ENCODE peak calls at places on chromosomes 11 and 22, in ten cellular contexts. W is transverse colon, D is stomach, O is ovary, X is tibial nerve, Q is sigmoid colon, J is A549, G is HepG2, B is suprapubic skin, L is K562. N is an unnamed sample.

GRCh38 chr11:24421766-24422165 is 75.1 kb upstream of the LUZP2 start:
- DNase-seq in W (no peak), D (no peak), O (no peak), X (no peak), Q (no peak), J (no peak), G (no peak), B (no peak), L (no peak), N (no peak)

GRCh38 chr11:94402355-94402754 is 1.1 kb upstream of the GPR83 start:
- DNase-seq in W (no peak), D (no peak), O (no peak), X (no peak), Q (no peak), J (no peak), G (peak), B (no peak), L (no peak), N (no peak)

GRCh38 chr11:30605036-30605435 is 18.9 kb upstream of the MPPED2 start:
- DNase-seq in W (no peak), D (no peak), O (no peak), X (no peak), Q (no peak), J (no peak), G (no peak), B (no peak), L (no peak), N (no peak)

GRCh38 chr11:70825893-70826540 is 426.4 kb downstream of the SHANK2 start:
- DNase-seq in W (no peak), D (no peak), O (no peak), X (no peak), Q (no peak), J (no peak), G (no peak), B (no peak), L (no peak), N (peak)

GRCh38 chr11:124899376-124900145 is 1.9 kb upstream of the ROBO4 start:
- DNase-seq in W (no peak), D (no peak), O (no peak), X (no peak), Q (no peak), J (no peak), G (no peak), B (no peak), L (no peak), N (no peak)

GRCh38 chr22:31093090-31093850 is 12.2 kb downstream of the SMTN start:
- DNase-seq in W (peak), D (peak), O (peak), X (no peak), Q (peak), J (no peak), G (no peak), B (no peak), L (no peak), N (peak)

GRCh38 chr11:113907155-113907554 is 2.6 kb downstream of the HTR3B start:
- DNase-seq in W (no peak), D (no peak), O (no peak), X (no peak), Q (no peak), J (no peak), G (no peak), B (no peak), L (no peak), N (no peak)

GRCh38 chr11:72012897-72013721 is 14.4 kb downstream of the IL18BP start:
- DNase-seq in W (no peak), D (peak), O (peak), X (peak), Q (peak), J (no peak), G (no peak), B (no peak), L (no peak), N (peak)

GRCh38 chr11:85379066-85379465 is 248.1 kb downstream of the DLG2 start:
- DNase-seq in W (no peak), D (no peak), O (no peak), X (no peak), Q (no peak), J (no peak), G (no peak), B (no peak), L (no peak), N (no peak)

GRCh38 chr22:43847376-43848289 is 14.7 kb downstream of the SULT4A1 start:
- DNase-seq in W (no peak), D (no peak), O (no peak), X (peak), Q (peak), J (no peak), G (no peak), B (peak), L (no peak), N (no peak)

GRCh38 chr22:38233427-38233826 is 31.6 kb downstream of the MAFF start:
- DNase-seq in W (no peak), D (no peak), O (no peak), X (no peak), Q (no peak), J (no peak), G (no peak), B (peak), L (no peak), N (no peak)

GRCh38 chr11:3855808-3856491 is 486 bp downstream of the STIM1 start:
- DNase-seq in W (peak), D (peak), O (peak), X (no peak), Q (peak), J (peak), G (no peak), B (peak), L (peak), N (no peak)

GRCh38 chr22:28435271-28435825 is 244.3 kb downstream of the TTC28 start:
- DNase-seq in W (peak), D (peak), O (no peak), X (no peak), Q (no peak), J (no peak), G (no peak), B (peak), L (no peak), N (no peak)

GRCh38 chr11:117221775-117222517 is 9.9 kb downstream of the PCSK7 start:
- DNase-seq in W (peak), D (peak), O (peak), X (peak), Q (peak), J (no peak), G (no peak), B (peak), L (no peak), N (no peak)

GRCh38 chr22:25334091-25334490 is 114.7 kb downstream of the CRYBB2 start:
- DNase-seq in W (peak), D (peak), O (no peak), X (no peak), Q (no peak), J (no peak), G (peak), B (no peak), L (peak), N (no peak)

GRCh38 chr11:92180664-92181251 is 43.9 kb upstream of the FAT3 start:
- DNase-seq in W (no peak), D (no peak), O (no peak), X (no peak), Q (no peak), J (no peak), G (no peak), B (no peak), L (no peak), N (no peak)
- H3K4me3 ChIP-seq in W (no peak), D (no peak), O (no peak), X (no peak), Q (no peak), J (no peak), G (no peak), B (no peak), L (no peak), N (no peak)

GRCh38 chr11:109423114-109423859 is 1.3 kb downstream of the C11orf87 start:
- DNase-seq in W (no peak), D (no peak), O (no peak), X (no peak), Q (no peak), J (no peak), G (no peak), B (no peak), L (no peak), N (no peak)

GRCh38 chr11:109421981-109422590 is at the start of gene C11orf87:
- DNase-seq in W (no peak), D (no peak), O (no peak), X (no peak), Q (no peak), J (no peak), G (no peak), B (no peak), L (no peak), N (no peak)

GRCh38 chr11:109423860-109424190 is 1.8 kb downstream of the C11orf87 start:
- DNase-seq in W (no peak), D (no peak), O (no peak), X (no peak), Q (no peak), J (no peak), G (no peak), B (no peak), L (no peak), N (no peak)

GRCh38 chr11:109424893-109425292 is 2.9 kb downstream of the C11orf87 start:
- DNase-seq in W (no peak), D (peak), O (no peak), X (no peak), Q (no peak), J (no peak), G (peak), B (no peak), L (peak), N (no peak)

DNA sequence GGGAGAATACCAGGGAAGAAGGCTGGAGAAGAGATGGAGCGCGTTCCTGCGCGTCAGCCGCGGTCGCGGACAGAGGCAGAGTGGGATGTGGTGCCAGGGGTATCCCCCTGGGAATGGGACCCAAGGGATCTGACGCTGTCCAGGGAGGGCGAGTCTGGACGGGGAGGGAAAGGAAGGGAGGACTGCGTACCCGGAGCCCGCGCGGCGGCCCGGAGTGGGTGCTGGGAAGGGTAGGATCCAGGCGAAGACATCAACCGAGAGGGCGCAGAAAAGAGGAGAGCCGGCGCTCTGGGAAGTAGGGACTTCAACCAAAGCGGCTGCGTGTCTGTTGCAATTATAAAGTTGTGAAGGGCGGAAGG is 744 bp downstream of the C11orf87 start:
- DNase-seq in W (no peak), D (no peak), O (no peak), X (no peak), Q (no peak), J (no peak), G (no peak), B (no peak), L (no peak), N (no peak)
- TF ChIP-seq EP300 in W (no peak), D (no peak), O (no peak), X (no peak), Q (no peak), J (no peak), G (no peak), B (no peak), L (no peak), N (no peak)

GRCh38 chr11:13963169-13963948 is 836 bp downstream of the SPON1 start:
- DNase-seq in W (peak), D (no peak), O (no peak), X (no peak), Q (peak), J (no peak), G (no peak), B (no peak), L (no peak), N (no peak)
- H3K4me3 ChIP-seq in W (peak), D (peak), O (peak), X (peak), Q (peak), J (no peak), G (no peak), B (peak), L (no peak), N (peak)

GRCh38 chr11:45896392-45897068 is 10.5 kb downstream of the FREY1 start:
- DNase-seq in W (no peak), D (no peak), O (no peak), X (no peak), Q (no peak), J (no peak), G (no peak), B (no peak), L (no peak), N (no peak)
- TF ChIP-seq EP300 in W (no peak), D (no peak), O (no peak), X (no peak), Q (no peak), J (no peak), G (no peak), B (no peak), L (no peak), N (no peak)

GRCh38 chr22:50326225-50326958 is 420 bp downstream of the DENND6B start:
- DNase-seq in W (no peak), D (no peak), O (no peak), X (no peak), Q (no peak), J (no peak), G (no peak), B (no peak), L (no peak), N (no peak)
- H3K4me3 ChIP-seq in W (peak), D (peak), O (peak), X (peak), Q (peak), J (peak), G (peak), B (peak), L (peak), N (peak)

GRCh38 chr11:77884186-77884828 is 63.4 kb downstream of the AAMDC start:
- DNase-seq in W (no peak), D (no peak), O (no peak), X (no peak), Q (no peak), J (no peak), G (no peak), B (no peak), L (no peak), N (no peak)

GRCh38 chr11:77882396-77882795 is 61.5 kb downstream of the AAMDC start:
- DNase-seq in W (no peak), D (no peak), O (no peak), X (no peak), Q (no peak), J (no peak), G (no peak), B (no peak), L (no peak), N (no peak)

GRCh38 chr11:77884829-77885190 is 63.9 kb downstream of the AAMDC start:
- DNase-seq in W (no peak), D (no peak), O (no peak), X (no peak), Q (no peak), J (no peak), G (no peak), B (no peak), L (no peak), N (no peak)

GRCh38 chr11:77886401-77886800 is 65.5 kb downstream of the AAMDC start:
- DNase-seq in W (no peak), D (no peak), O (no peak), X (no peak), Q (no peak), J (no peak), G (no peak), B (no peak), L (no peak), N (peak)

GRCh38 chr11:77883775-77884174 is 62.8 kb downstream of the AAMDC start:
- DNase-seq in W (no peak), D (no peak), O (no peak), X (no peak), Q (no peak), J (no peak), G (no peak), B (no peak), L (peak), N (no peak)
- TF ChIP-seq EP300 in W (no peak), D (no peak), O (no peak), X (no peak), Q (no peak), J (no peak), G (no peak), B (no peak), L (no peak), N (no peak)

GRCh38 chr11:123742334-123742733 is 874 bp upstream of the ZNF202 start:
- DNase-seq in W (no peak), D (no peak), O (no peak), X (no peak), Q (no peak), J (no peak), G (no peak), B (no peak), L (peak), N (no peak)

GRCh38 chr11:123745764-123746451 is 4.4 kb upstream of the ZNF202 start:
- DNase-seq in W (no peak), D (no peak), O (no peak), X (no peak), Q (no peak), J (no peak), G (no peak), B (no peak), L (no peak), N (no peak)

GRCh38 chr11:123741159-123741951 is at the start of gene ZNF202:
- DNase-seq in W (peak), D (peak), O (peak), X (peak), Q (peak), J (peak), G (peak), B (peak), L (peak), N (peak)

GRCh38 chr11:123740787-123741158 is 687 bp downstream of the ZNF202 start:
- DNase-seq in W (peak), D (no peak), O (no peak), X (no peak), Q (no peak), J (no peak), G (no peak), B (no peak), L (peak), N (no peak)

DNA sequence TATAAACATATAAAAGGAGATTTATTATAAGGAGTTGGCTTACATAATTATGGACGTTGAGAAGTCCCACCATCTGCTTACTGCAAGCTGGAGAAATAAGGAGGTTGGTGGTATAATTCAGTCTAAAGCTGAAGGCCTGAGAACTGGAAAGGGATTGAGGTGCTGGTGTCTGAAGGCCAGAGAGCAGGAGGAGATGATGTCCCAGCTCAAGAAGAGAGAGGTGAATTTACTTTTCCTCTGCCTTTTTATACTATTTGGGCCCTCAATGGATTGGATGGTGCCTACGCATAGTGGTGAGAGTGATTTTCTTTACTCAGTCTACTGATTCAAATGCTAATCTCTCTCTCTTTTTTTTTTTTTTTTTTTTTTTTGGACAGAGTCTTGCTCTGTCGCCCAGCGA is 1.3 kb upstream of the ZNF202 start:
- DNase-seq in W (no peak), D (no peak), O (no peak), X (no peak), Q (no peak), J (no peak), G (no peak), B (no peak), L (no peak), N (no peak)
- H3K4me3 ChIP-seq in W (no peak), D (peak), O (no peak), X (no peak), Q (no peak), J (no peak), G (no peak), B (no peak), L (peak), N (no peak)

DNA sequence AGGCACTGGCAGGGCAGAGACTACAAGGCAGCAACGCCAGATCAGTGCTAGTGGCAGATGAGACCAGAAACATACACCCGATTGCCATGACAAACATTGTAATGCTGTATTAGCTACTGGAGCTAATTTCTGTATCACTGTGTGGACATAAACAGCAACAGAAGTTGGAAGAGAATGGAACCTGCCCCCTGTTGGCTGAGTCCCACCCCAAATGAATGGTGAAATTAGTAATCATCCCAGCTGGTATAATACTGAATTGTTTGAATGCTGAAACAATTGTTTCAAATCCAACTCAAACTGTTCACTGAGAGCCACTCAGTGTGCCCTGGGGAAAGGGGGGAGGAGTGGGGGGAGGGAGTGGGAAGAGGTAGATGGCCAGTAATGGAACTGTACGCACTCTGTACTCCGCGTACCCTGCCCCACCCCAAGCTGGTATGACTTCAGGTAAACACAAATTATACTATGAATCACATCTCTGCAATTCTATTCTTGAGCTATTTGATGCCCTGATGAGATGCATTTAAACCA is 11.2 kb upstream of the BIRC3 start:
- DNase-seq in W (peak), D (peak), O (no peak), X (no peak), Q (no peak), J (peak), G (no peak), B (no peak), L (no peak), N (peak)
- TF ChIP-seq EP300 in W (peak), D (no peak), O (no peak), X (no peak), Q (no peak), J (peak), G (no peak), B (no peak), L (no peak), N (peak)

DNA sequence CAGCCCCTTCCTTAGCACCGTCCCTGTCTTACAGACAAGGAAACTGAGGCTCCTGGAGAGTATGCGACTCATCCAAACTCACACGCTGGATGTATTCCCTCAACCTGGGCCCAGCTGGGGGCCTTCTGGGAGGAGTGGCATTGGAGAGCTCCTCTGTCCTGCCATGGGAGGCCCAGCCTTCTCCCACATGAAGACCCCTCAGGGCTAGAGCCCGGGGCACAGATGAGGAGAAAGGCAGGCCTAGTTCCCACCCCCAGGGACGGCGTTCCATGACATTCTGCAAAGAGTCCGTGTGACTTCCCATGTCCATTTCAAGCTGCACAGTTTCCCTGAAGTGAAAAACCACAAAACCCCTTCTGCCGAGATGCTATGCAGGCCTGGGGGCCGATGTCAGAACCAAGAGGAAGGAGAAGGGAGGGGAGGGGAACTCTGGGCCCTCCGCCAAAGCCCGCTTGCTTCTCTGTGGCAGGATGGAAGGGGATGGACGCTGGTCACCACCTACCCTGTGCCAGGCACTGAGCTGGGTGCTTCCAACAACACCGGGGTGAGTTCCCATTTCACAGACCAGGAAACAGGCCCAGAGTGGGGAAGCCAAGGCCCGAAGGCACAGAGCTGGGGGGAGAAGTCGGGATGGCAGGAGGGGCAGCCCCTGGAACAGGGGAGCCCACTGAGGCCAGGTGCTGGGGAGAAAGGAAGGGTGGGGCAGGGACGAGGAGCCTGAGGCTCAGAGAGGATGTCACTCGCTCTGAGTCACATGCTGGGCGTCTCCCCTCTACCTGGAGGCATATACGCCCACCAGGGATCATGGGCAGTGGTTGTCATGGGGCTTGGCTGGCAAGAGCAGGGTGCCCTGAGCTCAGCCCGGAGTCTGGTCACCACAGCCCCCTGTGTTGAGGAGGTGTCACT is 15.7 kb downstream of the RAC2 start:
- DNase-seq in W (peak), D (no peak), O (no peak), X (no peak), Q (no peak), J (no peak), G (no peak), B (no peak), L (no peak), N (peak)
- H3K4me3 ChIP-seq in W (no peak), D (no peak), O (no peak), X (no peak), Q (no peak), J (no peak), G (no peak), B (no peak), L (no peak), N (no peak)

N was measured in upper lobe of left lung.